ENCODE peak calls at places on chromosomes 2 and 18, in ten cellular contexts. I is mucosa of descending colon, F is brain microvascular endothelial cell, R is cardiac muscle cell, J is mammary epithelial cell, U is fibroblast of pulmonary artery, S is A549, D is neural progenitor cell, L is tibial nerve, Z is heart left ventricle. C is an unnamed sample.
A peak's percentile ranks its signal among the peaks of the same experiment; 100 is the strongest.

GRCh38 chr18:55853268-55853667 is 265.3 kb upstream of the TCF4 start:
- DNase-seq in I (no peak), D (no peak), F (no peak), U (no peak), L (no peak), R (no peak), J (no peak), Z (no peak), S (no peak), C (no peak)

GRCh38 chr2:95264626-95265025 is 9.6 kb upstream of the PROM2 start:
- DNase-seq in S (no peak), L (no peak), F (no peak), U (no peak), R (peak; percentile 3), D (no peak), Z (peak; percentile 8), I (no peak), J (no peak), C (no peak)

GRCh38 chr2:98026927-98027522 is 31.3 kb upstream of the TMEM131 start:
- DNase-seq in U (no peak), D (no peak), Z (no peak), S (no peak), F (no peak), I (no peak), J (no peak), R (no peak), L (no peak), C (no peak)

GRCh38 chr2:134245340-134245984 is 8.4 kb upstream of the MGAT5 start:
- DNase-seq in U (peak; percentile 78), R (peak; percentile 78), Z (peak; percentile 78), S (peak; percentile 12), I (peak; percentile 72), L (peak; percentile 78), J (peak; percentile 57), D (peak; percentile 84), F (peak; percentile 76), C (peak; percentile 85)

GRCh38 chr2:101827246-101827645 is 129.7 kb downstream of the MAP4K4 start:
- DNase-seq in R (no peak), L (no peak), F (peak; percentile 96), Z (no peak), U (peak; percentile 88), J (peak; percentile 87), S (no peak), I (no peak), D (no peak), C (no peak)

GRCh38 chr2:114489143-114489542 is 46.7 kb downstream of the DPP10 start:
- DNase-seq in U (no peak), Z (no peak), S (no peak), D (no peak), I (no peak), F (no peak), L (no peak), J (no peak), R (no peak), C (no peak)

GRCh38 chr2:100639588-100640195 is 76.9 kb downstream of the PDCL3 start:
- DNase-seq in R (no peak), Z (no peak), F (no peak), D (peak; percentile 36), I (no peak), J (no peak), U (no peak), L (no peak), S (no peak), C (no peak)

GRCh38 chr2:152222975-152223638 is 47.5 kb upstream of the STAM2 start:
- DNase-seq in I (peak; percentile 32), L (peak; percentile 41), D (peak; percentile 16), R (peak; percentile 57), S (no peak), J (peak; percentile 68), U (peak; percentile 97), Z (peak; percentile 52), F (peak; percentile 84), C (peak; percentile 26)

GRCh38 chr2:100902833-100903405 is 83.0 kb downstream of the NPAS2 start:
- DNase-seq in F (peak; percentile 92), U (peak; percentile 87), L (no peak), R (no peak), Z (peak; percentile 45), J (peak; percentile 92), S (peak; percentile 94), D (no peak), I (no peak), C (peak; percentile 74)

GRCh38 chr18:6842081-6842480 is 112.6 kb downstream of the ARHGAP28 start:
- DNase-seq in L (no peak), F (no peak), R (no peak), D (no peak), S (no peak), Z (no peak), J (no peak), I (no peak), U (no peak), C (no peak)

GRCh38 chr2:14903709-14904374 is 271.3 kb downstream of the LRATD1 start:
- DNase-seq in F (no peak), U (no peak), I (peak; percentile 72), Z (no peak), D (peak; percentile 78), R (peak; percentile 53), S (peak; percentile 32), L (no peak), J (peak; percentile 41), C (no peak)

GRCh38 chr2:59427980-59428379 is 1125.5 kb downstream of the BCL11A start:
- DNase-seq in L (no peak), F (no peak), R (no peak), Z (no peak), J (no peak), S (no peak), I (no peak), D (peak; percentile 2), U (no peak), C (no peak)

GRCh38 chr2:64610456-64610855 is 43.3 kb downstream of the SERTAD2 start:
- DNase-seq in R (no peak), L (no peak), J (no peak), D (no peak), Z (no peak), S (no peak), U (no peak), F (no peak), I (no peak), C (no peak)

GRCh38 chr2:222049946-222050345 is 248.9 kb downstream of the PAX3 start:
- DNase-seq in D (no peak), L (no peak), Z (no peak), R (no peak), J (peak; percentile 30), F (no peak), S (no peak), U (no peak), I (no peak), C (no peak)

GRCh38 chr2:116094196-116094595 is 1651.8 kb downstream of the DPP10 start:
- DNase-seq in S (no peak), J (no peak), F (no peak), U (no peak), L (no peak), I (no peak), R (peak; percentile 10), D (peak; percentile 9), Z (no peak), C (no peak)
- TF ChIP-seq CTCF in S (no peak), J (no peak), F (no peak), U (no peak), L (no peak), I (no peak), R (no peak), D (peak; percentile 55), Z (no peak), C (peak; percentile 21)

GRCh38 chr18:46260016-46260878 is 156.1 kb downstream of the HAUS1 start:
- DNase-seq in I (no peak), S (no peak), Z (no peak), U (peak; percentile 56), R (peak; percentile 34), L (no peak), D (no peak), J (peak; percentile 88), F (peak; percentile 47), C (no peak)
- H3K4me3 ChIP-seq in I (no peak overlapping the region), S (no peak overlapping the region), Z (no peak overlapping the region), U (no peak overlapping the region), R (peak overlapping the region; percentile 2), L (no peak overlapping the region), D (no peak overlapping the region), J (no peak overlapping the region), F (no peak overlapping the region), C (no peak overlapping the region)

GRCh38 chr2:32948266-32948665 is 1.5 kb downstream of the LTBP1 start:
- DNase-seq in R (no peak), U (no peak), F (no peak), D (no peak), L (no peak), S (no peak), I (no peak), Z (no peak), J (no peak), C (no peak)

GRCh38 chr2:32945286-32945685 is 1.5 kb upstream of the LTBP1 start:
- DNase-seq in Z (no peak), U (no peak), L (no peak), J (no peak), R (no peak), D (no peak), S (no peak), I (no peak), F (no peak), C (no peak)

GRCh38 chr2:32946314-32947075 is at the start of gene LTBP1:
- DNase-seq in S (peak; percentile 91), L (peak; percentile 25), D (peak; percentile 84), J (peak; percentile 66), F (peak; percentile 67), R (peak; percentile 90), U (peak; percentile 72), I (peak; percentile 85), Z (peak; percentile 92), C (no peak)

GRCh38 chr2:32947076-32947483 is 327 bp downstream of the LTBP1 start:
- DNase-seq in D (no peak), L (no peak), U (no peak), J (no peak), F (no peak), S (peak; percentile 44), Z (no peak), R (no peak), I (peak; percentile 71), C (no peak)

DNA sequence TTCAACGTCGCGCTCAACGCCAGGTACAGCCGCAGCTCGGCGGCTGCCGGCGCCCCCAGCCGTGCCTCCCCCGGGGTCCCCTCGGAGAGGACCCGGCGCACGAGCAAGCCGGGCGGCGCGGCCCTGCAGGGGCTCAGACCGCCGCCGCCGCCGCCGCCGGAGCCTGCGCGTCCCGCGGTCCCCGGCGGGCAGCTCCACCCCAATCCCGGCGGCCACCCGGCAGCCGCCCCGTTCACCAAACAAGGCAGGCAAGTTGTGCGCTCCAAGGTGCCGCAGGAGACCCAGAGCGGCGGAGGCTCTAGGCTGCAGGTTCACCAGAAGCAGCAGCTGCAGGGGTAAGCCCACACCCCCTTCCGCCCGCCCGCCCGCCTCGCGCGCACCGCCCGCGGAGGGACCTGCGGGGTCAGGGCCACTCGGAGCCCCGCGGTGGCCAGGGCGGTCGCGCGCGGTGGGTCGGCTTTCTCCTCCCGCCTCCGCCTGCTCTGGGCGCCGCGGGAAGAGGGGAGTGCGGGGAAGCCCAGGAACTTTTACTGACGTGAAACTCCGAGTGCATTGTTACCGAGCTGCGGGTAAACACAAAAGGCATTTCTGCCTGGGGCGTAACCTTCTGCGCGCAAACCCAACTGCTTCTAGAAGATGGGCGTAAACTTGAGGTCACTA is 861 bp downstream of the LTBP1 start:
- DNase-seq in D (peak; percentile 85), L (no peak), Z (peak; percentile 71), F (peak; percentile 41), R (peak; percentile 71), S (peak; percentile 56), I (peak; percentile 73), U (peak; percentile 58), J (peak; percentile 41), C (no peak)
- TF ChIP-seq CTCF in D (no peak), L (no peak), Z (no peak), F (no peak), R (no peak), S (no peak), I (no peak), U (no peak), J (no peak), C (no peak)

GRCh38 chr2:229800997-229801754 is 86.8 kb upstream of the DNER start:
- DNase-seq in S (peak; percentile 49), U (peak; percentile 73), Z (peak; percentile 35), J (peak; percentile 35), D (peak; percentile 55), R (peak; percentile 64), I (peak; percentile 39), L (peak; percentile 41), F (peak; percentile 41), C (peak; percentile 82)
- H3K4me3 ChIP-seq in S (no peak overlapping the region), U (no peak overlapping the region), Z (no peak overlapping the region), J (no peak overlapping the region), D (no peak overlapping the region), R (no peak overlapping the region), I (no peak overlapping the region), L (no peak overlapping the region), F (no peak overlapping the region), C (no peak overlapping the region)